ENCODE peak calls at places on chromosomes 5 and 9, in four cellular contexts. C, V, Y and I are unnamed samples.

GRCh38 chr9:85163415-85163814 is 493.9 kb downstream of the NTRK2 start:
- DNase-seq in V (no peak), Y (no peak), C (no peak), I (no peak)

GRCh38 chr5:158763217-158763616 is 336.5 kb downstream of the EBF1 start:
- DNase-seq in V (no peak), C (no peak), Y (no peak), I (no peak)

GRCh38 chr5:180313677-180314076 is 21.8 kb upstream of the MAPK9 start:
- DNase-seq in C (peak; percentile 87), Y (peak; percentile 48), V (no peak), I (no peak)

GRCh38 chr5:83467315-83468044 is 4.1 kb upstream of the VCAN start:
- DNase-seq in Y (no peak), C (no peak), V (no peak), I (no peak)

GRCh38 chr9:10366171-10366779 is 246.5 kb downstream of the PTPRD start:
- DNase-seq in V (peak; percentile 29), Y (no peak), C (no peak), I (no peak)

GRCh38 chr9:70600479-70600878 is 186.0 kb upstream of the KLF9 start:
- DNase-seq in C (no peak), Y (no peak), V (no peak), I (no peak)

GRCh38 chr5:170757182-170757601 is 26.3 kb upstream of the GABRP start:
- DNase-seq in Y (no peak), C (no peak), V (peak; percentile 27), I (no peak)

GRCh38 chr5:124289122-124289521 is 457.3 kb downstream of the ZNF608 start:
- DNase-seq in C (peak; percentile 54), Y (no peak), V (no peak), I (no peak)

GRCh38 chr5:178145965-178146820 is 7.5 kb downstream of the NHP2 start:
- DNase-seq in C (peak; percentile 52), Y (peak; percentile 68), V (peak; percentile 75), I (peak; percentile 87)

GRCh38 chr5:43569236-43569635 is 12.4 kb upstream of the PAIP1 start:
- DNase-seq in V (no peak), C (no peak), Y (no peak), I (no peak)

GRCh38 chr9:129697111-129697955 is 31.9 kb downstream of the PRRX2 start:
- DNase-seq in Y (no peak), V (peak; percentile 44), C (peak; percentile 41), I (no peak)

GRCh38 chr9:134585021-134585561 is 56.5 kb upstream of the COL5A1 start:
- DNase-seq in C (no peak), Y (no peak), V (no peak), I (no peak)

GRCh38 chr9:137232510-137232909 is 1.8 kb downstream of the SLC34A3 start:
- DNase-seq in C (no peak), Y (no peak), V (no peak), I (no peak)

GRCh38 chr5:162377895-162378294 is 310.3 kb downstream of the GABRG2 start:
- DNase-seq in Y (no peak), V (no peak), C (no peak), I (no peak)

GRCh38 chr9:105243015-105243686 is 1.3 kb upstream of the SLC44A1 start:
- DNase-seq in Y (no peak), C (no peak), V (no peak), I (no peak)

GRCh38 chr5:96629774-96630173 is 32.4 kb upstream of the CAST start:
- DNase-seq in V (peak; percentile 61), C (peak; percentile 44), Y (no peak), I (no peak)

GRCh38 chr9:78462616-78463015 is 165.7 kb downstream of the PSAT1 start:
- DNase-seq in C (no peak), Y (no peak), V (no peak), I (no peak)

GRCh38 chr9:134069536-134070399 is 1.9 kb upstream of the BRD3 start:
- DNase-seq in V (no peak), Y (no peak), C (peak; percentile 31), I (peak; percentile 46)

GRCh38 chr9:121976751-121977150 is 116.4 kb downstream of the TTLL11 start:
- DNase-seq in V (peak; percentile 55), Y (no peak), C (no peak), I (no peak)

GRCh38 chr5:7419367-7419766 is 23.4 kb downstream of the ADCY2 start:
- DNase-seq in Y (no peak), V (no peak), C (no peak), I (no peak)

GRCh38 chr9:125151730-125152129 is 8.4 kb upstream of the SCAI start:
- DNase-seq in V (no peak), C (no peak), Y (no peak), I (no peak)

GRCh38 chr9:19656704-19657103 is 132.1 kb downstream of the SLC24A2 start:
- DNase-seq in V (no peak), C (no peak), Y (no peak), I (no peak)

GRCh38 chr5:54760182-54760935 is 225.0 kb downstream of the ESM1 start:
- DNase-seq in V (no peak), Y (no peak), C (no peak), I (no peak)
- H3K4me1 ChIP-seq in V (peaks cover 4% of the 10 kb centered on the region), Y (peaks cover 13% of the 10 kb centered on the region), C (no peaks in the 10 kb centered on the region), I (no peaks in the 10 kb centered on the region)

GRCh38 chr9:16688814-16689213 is 181.7 kb downstream of the BNC2 start:
- DNase-seq in Y (no peak), C (no peak), V (no peak), I (no peak)
- H3K27ac ChIP-seq in Y (no peak overlapping the region), C (no peak overlapping the region), V (peak overlapping the region; percentile 69), I (no peak overlapping the region)

GRCh38 chr9:94905606-94906005 is 179.1 kb downstream of the AOPEP start:
- DNase-seq in Y (no peak), C (no peak), V (peak; percentile 47), I (no peak)
- TF ChIP-seq CTCF in Y (no peak), C (no peak), V (no peak), I (no peak)

GRCh38 chr5:139667001-139667729 is 19.0 kb downstream of the CXXC5 start:
- DNase-seq in C (no peak), Y (no peak), V (no peak), I (no peak)
- H3K4me1 ChIP-seq in C (peaks cover 40% of the 10 kb centered on the region), Y (peaks cover 53% of the 10 kb centered on the region), V (peaks cover 46% of the 10 kb centered on the region), I (no peaks in the 10 kb centered on the region)

GRCh38 chr9:83280790-83281189 is 217.8 kb upstream of the RASEF start:
- DNase-seq in Y (no peak), V (no peak), C (no peak), I (no peak)
- H3K27ac ChIP-seq in Y (no peak overlapping the region), V (peak overlapping the region; percentile 42), C (peak overlapping the region; percentile 10), I (no peak overlapping the region)

GRCh38 chr5:103942587-103943186 is 380.1 kb upstream of the NUDT12 start:
- DNase-seq in V (no peak), Y (no peak), C (no peak), I (no peak)
- TF ChIP-seq CTCF in V (no peak), Y (no peak), C (no peak), I (no peak)

GRCh38 chr5:151064916-151065499 is 15.8 kb downstream of the TNIP1 start:
- DNase-seq in Y (no peak), V (no peak), C (no peak), I (no peak)

GRCh38 chr5:151063590-151063989 is 17.2 kb downstream of the TNIP1 start:
- DNase-seq in Y (no peak), C (no peak), V (no peak), I (no peak)

GRCh38 chr5:151060742-151061141 is 20.1 kb downstream of the TNIP1 start:
- DNase-seq in Y (no peak), V (no peak), C (no peak), I (no peak)

GRCh38 chr5:151062405-151063135 is 18.3 kb downstream of the TNIP1 start:
- DNase-seq in V (no peak), Y (no peak), C (no peak), I (peak; percentile 76)

GRCh38 chr5:151063136-151063544 is 17.7 kb downstream of the TNIP1 start:
- DNase-seq in Y (no peak), C (no peak), V (peak; percentile 76), I (no peak)
- H3K4me1 ChIP-seq in Y (peaks cover 13% of the 10 kb centered on the region), C (peaks cover 29% of the 10 kb centered on the region), V (peaks cover 60% of the 10 kb centered on the region), I (peaks cover 62% of the 10 kb centered on the region)

DNA sequence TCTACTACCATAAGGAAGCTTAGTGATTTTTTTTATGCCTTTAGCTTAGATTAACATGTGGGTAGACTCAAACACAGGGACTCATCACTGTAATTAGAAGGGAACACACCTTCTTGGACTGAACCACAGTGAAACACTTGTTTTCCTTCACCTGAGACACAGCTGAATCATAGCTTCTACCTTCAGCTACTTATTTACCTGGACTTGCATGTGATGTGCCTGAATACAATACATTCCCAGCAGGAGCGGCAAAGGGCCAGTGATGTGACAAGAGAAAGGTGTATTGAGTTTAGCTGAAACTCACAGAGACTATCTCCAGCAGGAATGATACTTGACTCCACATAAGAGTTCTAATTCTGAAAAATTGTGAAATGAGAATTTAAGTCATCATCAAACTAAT is 37.8 kb downstream of the GRAMD2B start:
- DNase-seq in V (no peak), C (no peak), Y (no peak), I (no peak)
- H3K27ac ChIP-seq in V (no peak overlapping the region), C (no peak overlapping the region), Y (no peak overlapping the region), I (no peak overlapping the region)